ENCODE peak calls at places on chromosomes 5 and 9, in seven cellular contexts. T is astrocyte, I is spleen, U is lower leg skin, O is astrocyte of the cerebellum, L is astrocyte of the spinal cord, Q is psoas muscle. H is an unnamed sample.

GRCh38 chr9:124347206-124347967 is 67.9 kb downstream of the PSMB7 start:
- DNase-seq in T (no peak), I (peak), U (no peak), O (no peak), L (no peak), Q (no peak), H (no peak)

GRCh38 chr5:44331471-44332079 is 57.6 kb downstream of the FGF10 start:
- DNase-seq in T (no peak), I (no peak), U (no peak), O (no peak), L (no peak), Q (no peak), H (no peak)

GRCh38 chr5:146050061-146050460 is 55.3 kb downstream of the PLAC8L1 start:
- DNase-seq in T (no peak), I (no peak), U (no peak), O (no peak), L (no peak), Q (no peak), H (no peak)

GRCh38 chr5:72425995-72426394 is 81.2 kb downstream of the ZNF366 start:
- DNase-seq in T (no peak), I (no peak), U (no peak), O (no peak), L (no peak), Q (no peak), H (no peak)

GRCh38 chr5:115831163-115831768 is 10.1 kb downstream of the ATG12 start:
- DNase-seq in T (peak), I (no peak), U (no peak), O (no peak), L (peak), Q (no peak), H (no peak)

GRCh38 chr9:89687848-89688247 is 83.0 kb downstream of the GADD45G start:
- DNase-seq in T (no peak), I (no peak), U (no peak), O (no peak), L (no peak), Q (no peak), H (no peak)

GRCh38 chr5:124935060-124935459 is 188.6 kb upstream of the ZNF608 start:
- DNase-seq in T (no peak), I (no peak), U (no peak), O (no peak), L (no peak), Q (no peak), H (no peak)

GRCh38 chr5:59506285-59506877 is 387.1 kb downstream of the PDE4D start:
- DNase-seq in T (no peak), I (no peak), U (no peak), O (peak), L (peak), Q (no peak), H (no peak)

GRCh38 chr9:109311731-109312130 is 9.1 kb downstream of the EPB41L4B start:
- DNase-seq in T (no peak), I (no peak), U (no peak), O (no peak), L (no peak), Q (no peak), H (no peak)

GRCh38 chr5:78908173-78908901 is 76.8 kb downstream of the ARSB start:
- DNase-seq in T (peak), I (no peak), U (no peak), O (peak), L (peak), Q (peak), H (peak)

GRCh38 chr9:77127071-77127470 is 50.3 kb upstream of the VPS13A start:
- DNase-seq in T (no peak), I (no peak), U (no peak), O (no peak), L (no peak), Q (no peak), H (no peak)

GRCh38 chr5:129718766-129719165 is 29.1 kb upstream of the MINAR2 start:
- DNase-seq in T (no peak), I (no peak), U (no peak), O (no peak), L (no peak), Q (no peak), H (no peak)

GRCh38 chr9:81608289-81608657 is 81.1 kb downstream of the TLE1 start:
- DNase-seq in T (no peak), I (no peak), U (no peak), O (no peak), L (no peak), Q (no peak), H (no peak)

GRCh38 chr9:32490601-32491000 is 35.4 kb downstream of the RIGI start:
- DNase-seq in T (no peak), I (no peak), U (no peak), O (no peak), L (no peak), Q (no peak), H (no peak)

GRCh38 chr5:116002116-116002906 is 30.0 kb upstream of the ARL14EPL start:
- DNase-seq in T (peak), I (no peak), U (no peak), O (no peak), L (peak), Q (no peak), H (no peak)

GRCh38 chr5:74903165-74903787 is 37.1 kb upstream of the FAM169A start:
- DNase-seq in T (no peak), I (no peak), U (no peak), O (no peak), L (no peak), Q (no peak), H (no peak)

GRCh38 chr9:90546200-90546599 is 96.4 kb downstream of the DIRAS2 start:
- DNase-seq in T (peak), I (no peak), U (no peak), O (peak), L (peak), Q (no peak), H (peak)

GRCh38 chr9:118446962-118447490 is 742.8 kb downstream of the TLR4 start:
- DNase-seq in T (no peak), I (no peak), U (no peak), O (no peak), L (no peak), Q (no peak), H (no peak)

GRCh38 chr9:132221941-132222340 is 60.1 kb downstream of the NTNG2 start:
- DNase-seq in T (no peak), I (no peak), U (no peak), O (no peak), L (no peak), Q (no peak), H (no peak)

GRCh38 chr5:168667301-168667859 is 88.2 kb upstream of the PANK3 start:
- DNase-seq in T (no peak), I (peak), U (no peak), O (no peak), L (no peak), Q (no peak), H (no peak)

GRCh38 chr9:116149844-116150243 is 3.7 kb upstream of the PAPPA start:
- DNase-seq in T (no peak), I (no peak), U (no peak), O (no peak), L (no peak), Q (no peak), H (no peak)

GRCh38 chr5:176612855-176613254 is 2.9 kb upstream of the GPRIN1 start:
- DNase-seq in T (no peak), I (no peak), U (no peak), O (no peak), L (no peak), Q (no peak), H (no peak)

GRCh38 chr9:130263601-130264413 is 1.8 kb upstream of the HMCN2 start:
- DNase-seq in T (peak), I (peak), U (no peak), O (no peak), L (no peak), Q (no peak), H (no peak)

GRCh38 chr5:124504081-124504916 is 242.1 kb downstream of the ZNF608 start:
- DNase-seq in T (peak), I (no peak), U (no peak), O (peak), L (peak), Q (no peak), H (no peak)

GRCh38 chr5:148961261-148962199 is 101.3 kb downstream of the SH3TC2 start:
- DNase-seq in T (no peak), I (no peak), U (no peak), O (no peak), L (no peak), Q (no peak), H (no peak)

GRCh38 chr9:109411818-109412352 is 86.2 kb downstream of the PTPN3 start:
- DNase-seq in T (peak), I (no peak), U (no peak), O (peak), L (peak), Q (no peak), H (peak)

GRCh38 chr5:135204151-135204600 is 170.1 kb upstream of the PITX1 start:
- DNase-seq in T (peak), I (no peak), U (no peak), O (peak), L (peak), Q (no peak), H (no peak)

GRCh38 chr5:74288448-74289109 is 351.9 kb downstream of the ENC1 start:
- DNase-seq in T (no peak), I (no peak), U (peak), O (no peak), L (peak), Q (peak), H (no peak)

GRCh38 chr5:76816110-76816831 is 2.6 kb upstream of the F2RL1 start:
- DNase-seq in T (no peak), I (no peak), U (no peak), O (no peak), L (no peak), Q (no peak), H (no peak)

GRCh38 chr9:134559013-134559412 is 82.6 kb upstream of the COL5A1 start:
- DNase-seq in T (no peak), I (peak), U (no peak), O (no peak), L (no peak), Q (no peak), H (no peak)

GRCh38 chr5:134649163-134649916 is 755 bp downstream of the SEC24A start:
- DNase-seq in T (no peak), I (peak), U (no peak), O (no peak), L (peak), Q (peak), H (no peak)

GRCh38 chr5:67197536-67197935 is 937 bp upstream of the CD180 start:
- DNase-seq in T (no peak), I (no peak), U (no peak), O (no peak), L (no peak), Q (no peak), H (no peak)

GRCh38 chr5:73748510-73749410 is 122.8 kb downstream of the ARHGEF28 start:
- DNase-seq in T (peak), I (peak), U (no peak), O (peak), L (peak), Q (peak), H (no peak)

GRCh38 chr9:126111556-126111955 is 215.1 kb upstream of the MVB12B start:
- DNase-seq in T (no peak), I (peak), U (no peak), O (no peak), L (no peak), Q (no peak), H (no peak)

GRCh38 chr9:70220216-70220615 is 38.6 kb upstream of the SMC5 start:
- DNase-seq in T (no peak), I (no peak), U (no peak), O (no peak), L (no peak), Q (no peak), H (no peak)

GRCh38 chr9:70222354-70222753 is 36.4 kb upstream of the SMC5 start:
- DNase-seq in T (peak), I (no peak), U (no peak), O (no peak), L (no peak), Q (no peak), H (no peak)

GRCh38 chr9:70218767-70219166 is 40.0 kb upstream of the SMC5 start:
- DNase-seq in T (peak), I (no peak), U (no peak), O (no peak), L (peak), Q (no peak), H (peak)

GRCh38 chr9:70217029-70217428 is 41.7 kb upstream of the SMC5 start:
- DNase-seq in T (no peak), I (no peak), U (no peak), O (no peak), L (no peak), Q (peak), H (no peak)
- H3K4me3 ChIP-seq in T (no peak), I (no peak), U (no peak), O (no peak), L (no peak), Q (no peak), H (no peak)

DNA sequence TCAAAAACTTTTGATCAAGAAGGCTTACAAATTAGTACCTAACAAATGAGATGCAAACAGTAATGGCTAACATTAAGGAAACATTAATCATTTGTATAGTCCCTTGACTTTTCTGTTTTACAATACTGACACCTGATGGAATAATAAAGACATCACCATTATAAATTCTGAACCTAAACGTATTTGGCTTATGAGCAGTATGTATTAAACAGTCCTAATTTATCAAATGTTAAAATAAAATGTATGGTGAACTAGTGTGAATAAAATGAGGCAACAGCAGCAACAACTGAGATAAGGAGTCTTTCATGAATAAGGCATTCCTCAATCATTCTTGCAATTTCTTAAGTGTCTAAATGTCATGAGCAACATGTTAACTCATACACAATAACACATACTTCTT is 6.0 kb downstream of the PUM3 start:
- DNase-seq in T (no peak), I (no peak), U (no peak), O (no peak), L (no peak), Q (no peak), H (no peak)
- TF ChIP-seq CTCF in T (peak), I (no peak), U (no peak), O (no peak), L (no peak), Q (peak), H (no peak)

GRCh38 chr9:121700831-121701419 is 49.5 kb downstream of the DAB2IP start:
- DNase-seq in T (no peak), I (no peak), U (no peak), O (no peak), L (no peak), Q (peak), H (no peak)
- H3K4me3 ChIP-seq in T (peak), I (no peak), U (no peak), O (peak), L (peak), Q (peak), H (peak)

GRCh38 chr5:119721775-119722174 is 92.4 kb downstream of the FAM170A start:
- DNase-seq in T (no peak), I (no peak), U (no peak), O (no peak), L (no peak), Q (no peak), H (no peak)
- TF ChIP-seq CTCF in T (no peak), I (no peak), U (no peak), O (no peak), L (no peak), Q (no peak), H (no peak)

GRCh38 chr5:3740546-3741371 is 145.1 kb downstream of the IRX1 start:
- DNase-seq in T (peak), I (no peak), U (no peak), O (peak), L (peak), Q (no peak), H (no peak)
- H3K4me3 ChIP-seq in T (no peak), I (no peak), U (no peak), O (no peak), L (no peak), Q (no peak), H (no peak)

DNA sequence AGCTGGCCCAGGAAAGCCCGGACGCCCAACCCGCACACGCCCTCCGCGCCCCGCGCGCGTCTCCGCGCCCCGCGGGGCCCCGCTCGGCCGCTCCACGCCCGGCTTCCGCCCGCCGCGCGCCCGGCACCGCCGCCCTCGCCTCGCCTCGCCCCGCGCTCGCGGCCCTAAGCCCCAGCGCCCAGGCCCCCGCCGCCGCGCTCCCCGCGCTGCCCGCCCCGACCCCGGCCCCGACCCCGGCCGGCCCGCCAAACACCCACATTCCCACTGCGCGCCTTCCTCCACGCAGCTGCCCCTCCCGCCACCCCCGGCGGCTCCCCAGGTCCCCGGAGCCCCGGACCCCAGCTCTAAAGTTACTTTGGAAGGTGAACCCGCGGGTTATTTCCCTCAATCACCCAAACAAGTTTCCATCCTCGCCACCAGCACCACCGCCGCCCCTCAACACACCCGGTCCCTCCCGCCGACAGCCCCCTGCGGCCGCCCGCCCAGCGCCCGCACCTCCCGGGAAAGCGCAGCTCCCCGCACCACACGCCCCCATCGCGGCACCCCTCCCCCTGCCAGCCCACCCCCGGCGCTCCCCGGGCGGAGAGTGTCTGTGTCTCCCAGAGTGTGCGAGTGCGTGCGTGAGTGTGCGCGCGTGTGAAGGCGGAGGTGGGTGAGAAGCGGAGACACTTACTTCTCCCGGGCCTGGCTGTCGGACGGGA is 439 bp downstream of the SSBP2 start:
- DNase-seq in T (no peak), I (no peak), U (no peak), O (no peak), L (no peak), Q (no peak), H (no peak)
- TF ChIP-seq CTCF in T (no peak), I (no peak), U (no peak), O (no peak), L (no peak), Q (no peak), H (no peak)

DNA sequence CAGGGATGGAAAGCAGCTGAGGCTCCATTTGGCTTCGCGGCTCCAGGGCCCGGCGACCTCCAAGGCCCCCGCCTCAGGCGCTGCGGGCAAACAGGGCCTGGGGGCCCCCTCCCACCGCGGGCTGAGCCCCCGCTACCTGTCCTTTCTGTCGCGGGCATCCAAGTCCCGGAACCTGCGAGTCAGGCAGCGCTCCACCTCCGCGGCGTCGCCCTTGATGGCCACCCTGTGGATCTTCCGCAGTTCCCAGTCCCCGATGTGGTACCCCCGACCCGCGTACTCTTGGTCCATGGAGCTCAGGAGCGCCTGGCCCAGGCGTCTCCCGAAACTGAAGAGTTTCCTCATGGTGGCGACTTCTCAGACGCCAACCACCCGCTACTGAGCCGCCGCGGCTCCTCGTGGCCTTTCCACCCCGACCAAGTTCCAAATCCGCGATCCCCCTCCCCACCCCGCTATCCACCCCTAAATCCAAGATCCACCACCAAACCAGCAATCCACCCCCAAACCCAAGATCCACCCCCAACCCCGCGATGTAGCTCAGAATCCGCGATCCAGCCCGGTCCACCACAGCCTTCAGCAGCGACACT is 86.5 kb upstream of the CCDC180 start:
- DNase-seq in T (no peak), I (no peak), U (no peak), O (no peak), L (no peak), Q (no peak), H (no peak)
- H3K4me3 ChIP-seq in T (peak), I (peak), U (no peak), O (peak), L (no peak), Q (peak), H (peak)

DNA sequence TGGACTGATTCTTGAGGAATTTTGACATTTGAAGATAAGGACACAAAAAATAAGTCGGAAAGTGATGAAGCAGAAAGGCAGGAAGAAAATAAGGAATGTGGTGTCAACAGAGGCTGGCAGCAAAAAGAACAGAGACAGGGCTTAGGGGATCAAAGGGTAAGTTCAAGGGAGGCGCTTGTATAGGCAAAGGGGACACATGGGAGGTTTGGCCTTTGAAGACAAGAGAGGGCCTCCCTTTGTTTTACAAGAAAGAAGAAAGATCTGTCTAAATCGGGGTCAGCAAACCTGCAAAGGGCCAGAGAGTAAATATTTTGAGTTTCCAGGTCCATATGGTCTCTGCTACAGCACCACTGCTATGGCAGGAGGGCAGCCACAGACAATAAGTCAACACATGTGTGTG is 112.0 kb upstream of the FBXL7 start:
- DNase-seq in T (no peak), I (no peak), U (no peak), O (no peak), L (no peak), Q (no peak), H (no peak)
- TF ChIP-seq CTCF in T (no peak), I (no peak), U (no peak), O (no peak), L (no peak), Q (no peak), H (no peak)

GRCh38 chr5:93299596-93300308 is 281.3 kb downstream of the NR2F1-AS1 start:
- DNase-seq in T (peak), I (no peak), U (no peak), O (peak), L (peak), Q (no peak), H (no peak)
- H3K4me3 ChIP-seq in T (no peak), I (no peak), U (no peak), O (no peak), L (no peak), Q (no peak), H (no peak)

GRCh38 chr9:12988259-12988658 is 213.4 kb downstream of the LURAP1L start:
- DNase-seq in T (no peak), I (no peak), U (no peak), O (no peak), L (no peak), Q (no peak), H (no peak)
- TF ChIP-seq CTCF in T (no peak), I (no peak), U (no peak), O (no peak), L (no peak), Q (no peak), H (no peak)

H was measured in HFF-Myc.